ENCODE peak calls at places on chromosomes 6 and 20, in five cellular contexts. A is DND-41, G is adrenal gland, Q is H9, S is ascending aorta. J is an unnamed sample. For H3K9me3, the result is how much of the 10 kb centered on the place peaks cover.

GRCh38 chr6:48541669-48542068 is 430.7 kb upstream of the PTCHD4 start:
- DNase-seq in A (no peak), G (no peak), Q (no peak), S (no peak), J (no peak)

GRCh38 chr6:17281100-17281496 is at the start of gene RBM24:
- DNase-seq in A (no peak), G (peak), Q (peak), S (no peak), J (no peak)

GRCh38 chr6:122798099-122798641 is 9.1 kb downstream of the SMPDL3A start:
- DNase-seq in A (no peak), G (peak), Q (no peak), S (no peak), J (peak)

GRCh38 chr6:133959667-133960368 is 6.8 kb downstream of the TBPL1 start:
- DNase-seq in A (no peak), G (no peak), Q (no peak), S (no peak), J (no peak)

GRCh38 chr20:46013826-46014516 is 5.3 kb downstream of the MMP9 start:
- DNase-seq in A (peak), G (no peak), Q (peak), S (no peak), J (peak)

GRCh38 chr6:142300758-142301251 is 1.0 kb upstream of the ADGRG6 start:
- DNase-seq in A (no peak), G (no peak), Q (peak), S (no peak), J (no peak)

GRCh38 chr6:15631380-15631913 is 31.4 kb downstream of the DTNBP1 start:
- DNase-seq in A (no peak), G (no peak), Q (no peak), S (no peak), J (no peak)

GRCh38 chr6:166715065-166715464 is 88.0 kb upstream of the RPS6KA2 start:
- DNase-seq in A (no peak), G (no peak), Q (peak), S (no peak), J (no peak)

GRCh38 chr20:59152559-59153354 is 10.9 kb upstream of the ZNF831 start:
- DNase-seq in A (no peak), G (no peak), Q (no peak), S (no peak), J (no peak)

GRCh38 chr6:98946877-98947410 is 802 bp downstream of the FBXL4 start:
- DNase-seq in A (peak), G (no peak), Q (no peak), S (no peak), J (peak)

GRCh38 chr6:2266031-2266430 is 20.6 kb upstream of the GMDS start:
- DNase-seq in A (no peak), G (no peak), Q (no peak), S (no peak), J (no peak)

GRCh38 chr20:4063631-4064030 is 48.3 kb upstream of the RNF24 start:
- DNase-seq in A (no peak), G (no peak), Q (no peak), S (no peak), J (no peak)

GRCh38 chr20:22414354-22414753 is 170.0 kb downstream of the FOXA2 start:
- DNase-seq in A (no peak), G (no peak), Q (no peak), S (no peak), J (no peak)

GRCh38 chr20:47606414-47607207 is 104.9 kb downstream of the NCOA3 start:
- DNase-seq in A (no peak), G (no peak), Q (no peak), S (no peak), J (no peak)

GRCh38 chr20:5841492-5841891 is 91.3 kb downstream of the SHLD1 start:
- DNase-seq in A (no peak), G (no peak), Q (no peak), S (no peak), J (no peak)

GRCh38 chr6:112232845-112233256 is 21.5 kb downstream of the LAMA4 start:
- DNase-seq in A (no peak), G (no peak), Q (no peak), S (no peak), J (no peak)

GRCh38 chr20:51831891-51832675 is 29.8 kb upstream of the SALL4 start:
- DNase-seq in A (no peak), G (no peak), Q (no peak), S (no peak), J (no peak)

GRCh38 chr6:109165392-109165964 is 70.2 kb downstream of the CEP57L1 start:
- DNase-seq in A (no peak), G (peak), Q (no peak), S (no peak), J (no peak)

GRCh38 chr6:43838276-43839036 is 68.4 kb downstream of the VEGFA start:
- DNase-seq in A (peak), G (peak), Q (peak), S (no peak), J (peak)

GRCh38 chr20:19012671-19013070 is 199.1 kb downstream of the SCP2D1 start:
- DNase-seq in A (no peak), G (peak), Q (no peak), S (no peak), J (no peak)

DNA sequence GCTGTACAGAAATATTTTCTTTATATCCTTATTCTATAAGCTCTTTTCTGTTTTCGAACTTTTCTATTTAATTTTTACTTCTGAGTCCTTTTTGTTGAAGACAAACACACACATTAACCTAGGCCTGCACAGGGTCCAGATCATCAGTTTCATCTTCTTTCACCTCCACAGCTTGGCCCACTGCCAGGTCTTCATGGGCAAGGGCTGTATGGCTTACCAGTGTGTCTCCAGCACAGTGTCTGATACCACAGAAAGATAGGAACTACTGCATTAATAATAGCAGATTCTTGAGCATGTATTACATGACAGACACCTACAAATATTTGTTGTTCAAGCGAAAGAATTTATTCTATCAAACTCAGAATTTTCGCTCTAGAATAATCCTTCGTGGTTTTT is 24.4 kb downstream of the QKI start:
- DNase-seq in A (peak), G (no peak), Q (no peak), S (no peak), J (peak)
- H3K9me3 ChIP-seq in A (under half), G (under half), Q (under half), S (under half), J (under half)

DNA sequence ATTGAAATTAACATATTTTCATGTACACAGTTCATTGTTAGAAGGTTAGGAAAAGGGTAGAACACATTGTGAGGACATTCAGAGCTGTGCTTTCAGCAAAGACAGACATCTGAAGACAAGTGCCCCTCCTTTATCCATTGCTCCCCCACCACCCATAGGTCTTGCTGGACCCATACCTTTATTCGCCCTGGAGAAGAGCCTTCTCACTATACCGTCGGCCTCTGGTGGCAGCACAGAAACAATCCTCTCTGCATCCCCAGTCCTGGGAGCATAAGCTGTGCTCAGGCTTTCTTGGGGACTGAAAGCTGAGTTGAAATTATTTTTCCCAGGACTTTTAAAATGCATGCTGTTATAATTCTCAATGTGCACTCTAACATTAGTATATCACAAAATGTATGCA is 372.3 kb downstream of the EPHA7 start:
- DNase-seq in A (no peak), G (no peak), Q (peak), S (no peak), J (no peak)
- H3K27ac ChIP-seq in A (no peak), G (no peak), Q (no peak), S (no peak), J (no peak)

GRCh38 chr6:56268266-56268665 is 20.9 kb upstream of the COL21A1 start:
- DNase-seq in A (no peak), G (no peak), Q (no peak), S (no peak), J (no peak)
- H3K9me3 ChIP-seq in A (under half), G (under half), Q (under half), S (under half), J (under half)

GRCh38 chr6:105568121-105568520 is 165.2 kb upstream of the PREP start:
- DNase-seq in A (no peak), G (no peak), Q (no peak), S (no peak), J (no peak)
- H3K27ac ChIP-seq in A (no peak), G (no peak), Q (no peak), S (no peak), J (no peak)

GRCh38 chr6:68625998-68626397 is 9.1 kb upstream of the ADGRB3 start:
- DNase-seq in A (no peak), G (no peak), Q (no peak), S (no peak), J (no peak)
- H3K9me3 ChIP-seq in A (under half), G (under half), Q (under half), S (under half), J (under half)

J was measured in CD4-positive, CD25-positive, alpha-beta regulatory T cell.